ENCODE peak calls at places on chromosomes 13 and 19, in four cellular contexts. K is GM12878, S is HL-60, J is K562. Q is an unnamed sample.

GRCh38 chr13:50693755-50694154 is 149.7 kb downstream of the DLEU7 start:
- DNase-seq in S (no peak), J (no peak), K (no peak), Q (no peak)

GRCh38 chr13:50081106-50081898 is 66.1 kb downstream of the KCNRG start:
- DNase-seq in J (peak), S (peak), K (no peak), Q (peak)

GRCh38 chr13:107210216-107211010 is 642.5 kb upstream of the ARGLU1 start:
- DNase-seq in K (no peak), J (no peak), S (no peak), Q (no peak)

GRCh38 chr19:43643326-43643725 is 3.7 kb upstream of the CADM4 start:
- DNase-seq in K (no peak), S (no peak), J (no peak), Q (no peak)

GRCh38 chr19:37563518-37563917 is 31.1 kb downstream of the ZNF571 start:
- DNase-seq in J (no peak), S (no peak), K (no peak), Q (no peak)

GRCh38 chr13:108272333-108272732 is 2.8 kb downstream of the TNFSF13B start:
- DNase-seq in J (no peak), K (no peak), S (no peak), Q (no peak)

GRCh38 chr19:15538774-15539173 is 30.4 kb downstream of the CYP4F22 start:
- DNase-seq in K (no peak), J (peak), S (no peak), Q (no peak)

GRCh38 chr13:103815619-103816018 is 749.4 kb upstream of the SLC10A2 start:
- DNase-seq in S (no peak), K (no peak), J (no peak), Q (no peak)

GRCh38 chr19:41930322-41930722 is 2.1 kb upstream of the ERFL start:
- DNase-seq in S (no peak), K (no peak), J (peak), Q (no peak)

GRCh38 chr13:87498681-87499080 is 172.5 kb upstream of the SLITRK5 start:
- DNase-seq in S (no peak), J (no peak), K (no peak), Q (no peak)

GRCh38 chr19:33175886-33176669 is 18.1 kb upstream of the LRP3 start:
- DNase-seq in J (no peak), K (no peak), S (peak), Q (no peak)

GRCh38 chr19:55117063-55117635 is 288 bp downstream of the PPP1R12C start:
- DNase-seq in J (peak), S (no peak), K (no peak), Q (no peak)

GRCh38 chr19:55114566-55115145 is 2.8 kb downstream of the PPP1R12C start:
- DNase-seq in S (no peak), K (no peak), J (no peak), Q (no peak)

GRCh38 chr19:55117636-55118391 is at the start of gene PPP1R12C:
- DNase-seq in J (peak), K (peak), S (peak), Q (peak)

GRCh38 chr19:55115446-55116065 is 1.9 kb downstream of the PPP1R12C start:
- DNase-seq in S (no peak), J (peak), K (no peak), Q (no peak)

GRCh38 chr19:55116232-55117062 is 990 bp downstream of the PPP1R12C start:
- DNase-seq in J (peak), S (peak), K (no peak), Q (peak)
- TF ChIP-seq SPI1 in J (peak), S (peak), K (peak), Q (peak)

GRCh38 chr19:49327878-49328544 is 3.0 kb upstream of the SLC6A16 start:
- DNase-seq in K (no peak), J (peak), S (peak), Q (no peak)

GRCh38 chr19:49331616-49332055 is 3.6 kb upstream of the CD37 start:
- DNase-seq in S (peak), J (peak), K (peak), Q (no peak)

GRCh38 chr19:49324801-49325491 is at the start of gene SLC6A16:
- DNase-seq in J (no peak), S (no peak), K (no peak), Q (no peak)

GRCh38 chr19:49326165-49326704 is 1.2 kb upstream of the SLC6A16 start:
- DNase-seq in S (no peak), K (no peak), J (no peak), Q (no peak)

GRCh38 chr19:49328741-49329140 is 3.8 kb upstream of the SLC6A16 start:
- DNase-seq in J (no peak), K (no peak), S (no peak), Q (no peak)
- TF ChIP-seq POLR2AphosphoS5 in J (no peak), K (no peak), S (no peak), Q (no peak)

GRCh38 chr13:32427852-32428580 is at the start of gene N4BP2L1:
- DNase-seq in S (peak), K (peak), J (no peak), Q (peak)

GRCh38 chr13:32426981-32427851 is 714 bp downstream of the N4BP2L1 start:
- DNase-seq in K (no peak), S (peak), J (no peak), Q (no peak)

GRCh38 chr13:32425158-32425557 is 2.8 kb downstream of the N4BP2L1 start:
- DNase-seq in J (no peak), S (no peak), K (no peak), Q (no peak)

GRCh38 chr13:32428581-32429072 is 697 bp upstream of the N4BP2L1 start:
- DNase-seq in J (no peak), K (no peak), S (peak), Q (no peak)

GRCh38 chr13:32426191-32426980 is 1.5 kb downstream of the N4BP2L1 start:
- DNase-seq in S (peak), K (peak), J (no peak), Q (no peak)
- TF ChIP-seq SPI1 in S (peak), K (peak), J (no peak), Q (peak)

GRCh38 chr19:1856698-1857603 is 6.4 kb downstream of the KLF16 start:
- DNase-seq in J (peak), S (peak), K (no peak), Q (peak)
- TF ChIP-seq POLR2AphosphoS5 in J (no peak), S (peak), K (peak), Q (no peak)

GRCh38 chr19:49691243-49692101 is 556 bp downstream of the CPT1C start:
- DNase-seq in S (no peak), K (no peak), J (no peak), Q (no peak)
- TF ChIP-seq SPI1 in S (no peak), K (no peak), J (no peak), Q (no peak)

GRCh38 chr19:54297759-54298305 is 15.1 kb downstream of the LILRA5 start:
- DNase-seq in K (no peak), S (peak), J (peak), Q (no peak)

GRCh38 chr19:54299126-54299498 is 13.9 kb downstream of the LILRA5 start:
- DNase-seq in J (no peak), K (no peak), S (peak), Q (no peak)

GRCh38 chr19:54299515-54299914 is 13.5 kb downstream of the LILRA5 start:
- DNase-seq in S (no peak), K (no peak), J (no peak), Q (no peak)

GRCh38 chr19:54302252-54302651 is 10.7 kb downstream of the LILRA5 start:
- DNase-seq in S (peak), J (no peak), K (no peak), Q (no peak)

DNA sequence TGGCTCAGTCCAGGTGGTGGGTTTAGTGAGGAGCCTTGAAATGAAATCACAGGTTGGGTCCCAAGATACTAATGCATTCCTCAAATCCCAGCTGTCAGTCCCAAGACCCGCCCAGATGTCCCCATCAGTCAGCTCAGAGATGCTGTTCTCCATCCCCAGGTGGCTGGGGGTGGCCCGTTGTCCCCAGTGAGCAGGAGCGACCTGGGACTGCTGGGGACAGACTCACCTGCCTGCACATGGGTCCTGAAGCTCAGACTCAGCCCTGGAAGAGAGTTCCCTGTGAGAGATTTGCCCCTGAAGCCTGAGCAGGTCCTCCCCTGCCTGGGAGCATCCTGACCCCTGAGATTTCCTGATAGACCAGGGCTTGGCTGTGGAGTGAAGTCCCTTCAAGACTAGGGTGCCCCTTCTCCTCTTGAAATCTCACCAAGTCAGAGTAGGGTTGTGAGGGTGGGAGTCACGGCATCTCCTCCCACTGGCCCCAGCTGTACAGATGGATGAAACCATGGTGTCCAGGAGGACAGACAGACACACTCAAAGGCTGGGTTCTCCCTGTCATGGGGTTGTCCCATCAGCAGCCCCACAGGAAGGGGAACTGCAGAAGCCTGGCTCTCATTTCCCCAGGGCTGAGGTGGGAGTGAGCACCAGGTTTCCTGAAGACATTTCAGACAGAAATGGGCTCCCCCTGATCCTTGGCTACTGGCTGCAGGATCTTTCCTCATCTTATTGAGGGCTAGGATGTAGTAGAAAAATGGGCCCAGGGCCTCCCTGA is 14.4 kb downstream of the LILRA5 start:
- DNase-seq in J (no peak), K (no peak), S (peak), Q (no peak)
- TF ChIP-seq POLR2AphosphoS5 in J (no peak), K (no peak), S (no peak), Q (no peak)

GRCh38 chr13:97460004-97460756 is 26.2 kb downstream of the RAP2A start:
- DNase-seq in K (peak), S (no peak), J (no peak), Q (peak)
- TF ChIP-seq SPI1 in K (peak), S (no peak), J (no peak), Q (peak)

GRCh38 chr19:3958836-3959765 is 11.8 kb downstream of the DAPK3 start:
- DNase-seq in K (no peak), S (no peak), J (no peak), Q (no peak)
- TF ChIP-seq POLR2AphosphoS5 in K (no peak), S (no peak), J (no peak), Q (no peak)